ENCODE peak calls at places on chromosomes 1 and 21, in six cellular contexts. D is astrocyte; Z is tibial nerve; H is upper lobe of right lung; S is CD8-positive, alpha-beta memory T cell; L is neuronal stem cell. M is an unnamed sample. For H3K36me3, the result is how much of the 10 kb centered on the place peaks cover.

GRCh38 chr1:38140025-38140487 is 93.5 kb upstream of the POU3F1 start:
- DNase-seq in D (no peak), Z (no peak), H (no peak), S (no peak), L (no peak), M (peak)

GRCh38 chr1:115980998-115981993 is 5.0 kb downstream of the SLC22A15 start:
- DNase-seq in D (peak), Z (no peak), H (no peak), S (peak), L (no peak), M (no peak)

GRCh38 chr1:36442337-36442736 is 7.9 kb downstream of the OSCP1 start:
- DNase-seq in D (no peak), Z (no peak), H (no peak), S (no peak), L (no peak), M (no peak)

GRCh38 chr1:172824199-172824598 is 165.3 kb downstream of the FASLG start:
- DNase-seq in D (peak), Z (peak), H (no peak), S (no peak), L (no peak), M (no peak)

GRCh38 chr1:93056214-93056613 is 22.9 kb upstream of the MTF2 start:
- DNase-seq in D (peak), Z (no peak), H (no peak), S (no peak), L (no peak), M (no peak)

GRCh38 chr1:223720987-223721591 is 8.8 kb downstream of the CAPN2 start:
- DNase-seq in D (peak), Z (no peak), H (no peak), S (no peak), L (no peak), M (no peak)

GRCh38 chr1:16213013-16213412 is 561 bp upstream of the ARHGEF19 start:
- DNase-seq in D (no peak), Z (no peak), H (no peak), S (no peak), L (no peak), M (no peak)

GRCh38 chr1:212167098-212167497 is 118.1 kb upstream of the PPP2R5A start:
- DNase-seq in D (peak), Z (no peak), H (no peak), S (no peak), L (no peak), M (no peak)

GRCh38 chr1:185741551-185741950 is 7.4 kb downstream of the HMCN1 start:
- DNase-seq in D (no peak), Z (no peak), H (no peak), S (no peak), L (no peak), M (no peak)

GRCh38 chr1:16139473-16139962 is 16.4 kb downstream of the EPHA2 start:
- DNase-seq in D (peak), Z (no peak), H (no peak), S (no peak), L (no peak), M (no peak)

GRCh38 chr1:179090923-179091322 is 9.1 kb downstream of the TOR3A start:
- DNase-seq in D (no peak), Z (no peak), H (no peak), S (no peak), L (no peak), M (no peak)

GRCh38 chr1:179092896-179093461 is 11.1 kb downstream of the TOR3A start:
- DNase-seq in D (no peak), Z (no peak), H (no peak), S (no peak), L (no peak), M (no peak)

GRCh38 chr1:179089827-179090482 is 8.1 kb downstream of the TOR3A start:
- DNase-seq in D (no peak), Z (no peak), H (no peak), S (no peak), L (no peak), M (no peak)

GRCh38 chr1:179091691-179092165 is 9.9 kb downstream of the TOR3A start:
- DNase-seq in D (no peak), Z (peak), H (peak), S (no peak), L (no peak), M (no peak)

GRCh38 chr1:179090522-179090921 is 8.7 kb downstream of the TOR3A start:
- DNase-seq in D (no peak), Z (no peak), H (no peak), S (no peak), L (no peak), M (no peak)
- H3K36me3 ChIP-seq in D (half or more), Z (half or more), H (half or more), S (under half), L (under half), M (half or more)

DNA sequence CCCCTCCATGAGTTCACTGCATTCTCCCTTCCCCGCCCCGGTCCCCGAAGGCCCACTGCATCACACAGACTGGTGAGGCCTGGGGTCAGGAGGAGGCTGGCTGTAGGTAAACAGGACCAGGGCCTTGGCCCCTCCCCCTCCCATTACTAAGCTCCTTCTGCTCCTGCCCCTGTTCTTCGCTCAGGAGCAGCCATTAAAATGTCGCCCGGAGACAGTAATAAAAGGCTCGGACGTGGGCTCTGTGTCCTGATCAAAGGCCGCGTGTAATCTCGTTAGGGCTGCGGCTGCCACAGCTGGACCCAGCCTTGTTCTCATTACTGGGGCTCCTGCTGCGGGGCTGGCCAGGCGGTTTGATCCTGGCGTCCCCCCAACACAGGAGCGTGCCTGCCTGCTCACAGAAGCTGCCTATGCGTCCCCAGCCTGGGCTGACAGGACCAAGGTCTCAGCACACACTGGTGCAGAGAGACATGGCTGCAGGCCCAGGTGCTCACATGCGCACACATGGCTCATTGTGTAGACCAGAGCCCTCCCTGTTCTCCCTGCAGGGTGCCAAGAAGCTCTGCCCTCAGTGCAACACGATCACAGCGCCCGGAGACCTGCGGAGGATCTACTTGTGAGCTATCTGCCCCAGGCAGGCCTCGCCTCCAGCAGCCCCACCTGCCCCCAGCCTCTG is 24.0 kb downstream of the TMEM53 start:
- DNase-seq in D (no peak), Z (no peak), H (no peak), S (no peak), L (peak), M (no peak)
- H3K36me3 ChIP-seq in D (under half), Z (half or more), H (half or more), S (under half), L (under half), M (half or more)

GRCh38 chr1:32811917-32812316 is 5.2 kb downstream of the YARS1 start:
- DNase-seq in D (no peak), Z (no peak), H (no peak), S (no peak), L (no peak), M (no peak)
- H3K36me3 ChIP-seq in D (under half), Z (under half), H (under half), S (under half), L (under half), M (half or more)

DNA sequence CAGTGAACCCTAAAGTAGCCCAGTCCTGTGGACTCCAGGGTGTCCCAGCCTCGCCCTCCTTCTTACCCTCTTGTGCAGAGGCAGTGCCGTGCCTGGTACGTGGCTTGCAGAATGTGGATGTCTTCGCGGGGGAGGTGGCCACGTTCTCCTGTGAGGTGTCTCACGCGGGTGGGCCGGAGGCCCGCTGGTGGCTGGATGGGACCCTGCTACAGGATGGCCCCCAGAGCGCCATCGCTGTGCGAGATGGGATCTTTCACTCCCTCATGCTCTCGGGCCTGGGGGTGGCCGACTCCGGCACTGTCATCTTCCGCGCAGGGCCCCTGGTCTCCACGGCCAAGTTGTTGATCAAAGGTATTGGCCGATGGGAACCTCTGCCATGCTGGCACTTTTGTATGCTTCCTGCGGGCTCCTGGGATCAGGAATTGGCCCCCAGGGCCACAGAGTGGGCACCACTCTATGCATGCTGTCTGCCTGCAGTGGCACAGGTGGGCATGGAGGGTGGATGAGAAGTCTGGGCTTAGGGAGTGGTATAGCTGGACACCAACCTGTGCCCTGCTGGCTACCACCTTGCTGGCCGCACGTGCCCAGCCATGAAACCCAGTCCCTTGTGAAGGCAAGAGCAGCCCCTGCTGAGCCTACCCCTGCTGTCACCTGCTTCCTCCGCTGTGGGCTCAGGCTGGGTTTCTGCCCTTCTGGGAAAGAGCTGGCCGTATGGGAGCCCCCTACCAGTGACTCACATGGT is 92.9 kb downstream of the TRIM11 start:
- DNase-seq in D (no peak), Z (no peak), H (peak), S (no peak), L (no peak), M (no peak)
- H3K36me3 ChIP-seq in D (under half), Z (under half), H (under half), S (under half), L (under half), M (under half)

DNA sequence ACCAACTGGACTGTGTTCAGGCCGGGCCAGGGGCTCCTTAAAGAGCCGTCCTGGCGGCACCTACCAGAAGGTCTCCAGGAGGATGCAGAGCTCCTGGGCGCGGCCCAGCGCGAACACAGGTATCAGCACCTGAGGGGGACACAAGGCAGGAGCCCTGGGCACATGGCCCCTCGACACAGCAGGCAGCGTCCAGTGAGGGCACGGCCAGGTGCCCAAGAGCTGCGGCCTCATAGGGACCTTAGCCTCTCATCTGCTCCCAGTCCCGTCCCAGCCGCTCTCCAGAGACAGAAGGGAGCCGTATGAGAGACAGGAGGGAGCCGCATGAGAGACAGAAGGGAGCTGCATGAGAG is 5.8 kb downstream of the PUSL1 start:
- DNase-seq in D (no peak), Z (no peak), H (no peak), S (no peak), L (no peak), M (no peak)
- H3K36me3 ChIP-seq in D (under half), Z (half or more), H (half or more), S (under half), L (half or more), M (half or more)

DNA sequence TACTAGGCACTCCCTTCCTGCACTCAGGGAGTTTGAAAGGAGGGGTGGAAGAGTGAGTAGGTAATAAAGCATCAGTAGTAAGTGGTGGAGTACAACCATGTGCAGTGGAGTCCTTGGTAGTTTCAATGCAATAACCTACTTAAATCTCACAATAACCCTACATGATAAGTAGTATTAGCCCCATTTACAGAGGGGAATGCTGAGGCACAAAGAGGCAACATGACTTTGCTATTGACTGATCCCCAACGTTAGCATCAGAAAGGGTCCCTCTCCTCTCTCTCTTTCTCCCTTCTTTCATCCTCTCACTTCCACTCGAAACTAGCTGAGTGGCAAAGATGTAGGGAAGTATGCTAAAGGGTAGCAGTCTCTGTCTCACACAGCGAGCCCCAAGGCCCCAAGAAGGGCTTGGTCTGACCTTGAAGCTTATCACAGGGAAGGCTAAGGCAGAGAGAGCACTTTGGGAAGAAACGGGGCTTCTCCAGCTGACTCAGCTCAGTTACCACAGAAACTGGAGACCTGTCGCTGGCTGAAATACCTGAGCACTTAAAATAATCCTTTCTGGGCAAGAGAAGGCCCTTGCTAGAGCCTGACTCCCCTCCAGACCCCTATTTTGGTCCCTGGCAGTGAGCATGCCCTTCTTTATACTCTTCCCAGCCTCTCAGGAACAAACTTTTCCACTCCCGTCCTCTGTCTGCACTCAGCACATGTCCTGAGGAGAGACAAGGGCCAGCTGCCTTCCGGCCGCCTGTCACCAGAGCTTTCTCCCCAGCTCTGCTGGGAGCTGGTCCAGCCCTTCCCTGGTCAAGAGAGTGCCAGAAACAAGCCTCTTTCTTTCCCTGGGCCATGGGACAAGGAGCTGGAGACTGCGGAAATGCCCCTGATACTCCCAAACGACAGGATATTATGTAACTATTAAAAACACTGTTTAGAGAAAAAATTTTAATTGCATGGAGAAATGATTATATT is 10.7 kb downstream of the LAMB3 start:
- DNase-seq in D (no peak), Z (no peak), H (peak), S (no peak), L (no peak), M (no peak)
- H3K36me3 ChIP-seq in D (under half), Z (under half), H (under half), S (under half), L (under half), M (under half)

GRCh38 chr1:6638226-6638625 is 13.6 kb downstream of the THAP3 start:
- DNase-seq in D (peak), Z (peak), H (no peak), S (no peak), L (no peak), M (no peak)
- H3K36me3 ChIP-seq in D (under half), Z (half or more), H (half or more), S (under half), L (half or more), M (half or more)

GRCh38 chr1:19339199-19339861 is 27.2 kb downstream of the SLC66A1 start:
- DNase-seq in D (no peak), Z (no peak), H (no peak), S (no peak), L (no peak), M (no peak)

GRCh38 chr1:19342077-19342775 is 30.1 kb downstream of the SLC66A1 start:
- DNase-seq in D (no peak), Z (peak), H (no peak), S (no peak), L (no peak), M (no peak)

GRCh38 chr1:19338323-19338762 is 26.2 kb downstream of the SLC66A1 start:
- DNase-seq in D (no peak), Z (no peak), H (no peak), S (no peak), L (peak), M (peak)

GRCh38 chr1:19341201-19342076 is 29.3 kb downstream of the SLC66A1 start:
- DNase-seq in D (peak), Z (peak), H (peak), S (peak), L (peak), M (peak)

GRCh38 chr1:19340387-19340937 is 28.3 kb downstream of the SLC66A1 start:
- DNase-seq in D (no peak), Z (no peak), H (no peak), S (no peak), L (no peak), M (no peak)
- H3K36me3 ChIP-seq in D (under half), Z (half or more), H (half or more), S (under half), L (under half), M (half or more)

GRCh38 chr21:46000731-46001641 is 19.4 kb downstream of the COL6A1 start:
- DNase-seq in D (no peak), Z (no peak), H (no peak), S (no peak), L (no peak), M (no peak)
- H3K36me3 ChIP-seq in D (under half), Z (half or more), H (under half), S (under half), L (under half), M (half or more)